ENCODE peak calls at places on chromosomes 12 and 14, in four cellular contexts. H is HEK293T, R is A549, U is K562. N is an unnamed sample.

GRCh38 chr12:44000309-44000952 is 164.6 kb downstream of the TMEM117 start:
- DNase-seq in H (peak), R (peak), U (peak), N (no peak)

GRCh38 chr14:65471038-65471878 is 58.7 kb downstream of the FUT8 start:
- DNase-seq in H (no peak), R (no peak), U (no peak), N (peak)

GRCh38 chr12:77031745-77032144 is 33.6 kb downstream of the E2F7 start:
- DNase-seq in H (no peak), R (no peak), U (no peak), N (no peak)

GRCh38 chr12:121793501-121793835 is at the start of gene RHOF:
- DNase-seq in H (peak), R (no peak), U (no peak), N (no peak)

GRCh38 chr12:128402481-128402880 is 135.5 kb downstream of the TMEM132C start:
- DNase-seq in H (no peak), R (no peak), U (no peak), N (no peak)

GRCh38 chr12:65822732-65823480 is 1.4 kb upstream of the HMGA2 start:
- DNase-seq in H (peak), R (peak), U (no peak), N (no peak)

GRCh38 chr12:116135209-116135930 is 142.1 kb downstream of the MED13L start:
- DNase-seq in H (no peak), R (peak), U (no peak), N (no peak)

GRCh38 chr12:51953011-51953568 is 1.6 kb downstream of the ACVR1B start:
- DNase-seq in H (no peak), R (no peak), U (no peak), N (no peak)

GRCh38 chr14:63453443-63453936 is 89.7 kb downstream of the PPP2R5E start:
- DNase-seq in H (no peak), R (no peak), U (peak), N (no peak)

GRCh38 chr12:34405286-34406227 is 383.3 kb downstream of the ALG10 start:
- DNase-seq in H (peak), R (no peak), U (peak), N (no peak)

GRCh38 chr14:104441275-104442106 is 138.1 kb upstream of the C14orf180 start:
- DNase-seq in H (no peak), R (no peak), U (no peak), N (no peak)

GRCh38 chr14:90897022-90897421 is 80.8 kb upstream of the TTC7B start:
- DNase-seq in H (no peak), R (no peak), U (no peak), N (no peak)

GRCh38 chr14:55974046-55974582 is 144.1 kb upstream of the PELI2 start:
- DNase-seq in H (no peak), R (no peak), U (no peak), N (no peak)

GRCh38 chr14:40859065-40859464 is 747.6 kb upstream of the LRFN5 start:
- DNase-seq in H (no peak), R (no peak), U (no peak), N (no peak)

GRCh38 chr12:52059582-52060497 is 8.6 kb downstream of the NR4A1 start:
- DNase-seq in H (no peak), R (peak), U (no peak), N (no peak)

GRCh38 chr12:90816353-90817089 is 138.5 kb downstream of the CCER1 start:
- DNase-seq in H (no peak), R (no peak), U (no peak), N (no peak)

GRCh38 chr14:103186894-103187586 is 63.8 kb downstream of the TNFAIP2 start:
- DNase-seq in H (no peak), R (no peak), U (no peak), N (no peak)

GRCh38 chr14:39762576-39763401 is 330.6 kb upstream of the FBXO33 start:
- DNase-seq in H (no peak), R (no peak), U (no peak), N (peak)

GRCh38 chr12:93089805-93090569 is 160.9 kb upstream of the EEA1 start:
- DNase-seq in H (no peak), R (peak), U (peak), N (no peak)

GRCh38 chr12:65696227-65696626 is 128.1 kb upstream of the HMGA2 start:
- DNase-seq in H (no peak), R (peak), U (no peak), N (no peak)

GRCh38 chr14:65637780-65638179 is 225.2 kb downstream of the FUT8 start:
- DNase-seq in H (no peak), R (no peak), U (no peak), N (peak)

GRCh38 chr12:103431387-103431786 is 64.4 kb downstream of the C12orf42 start:
- DNase-seq in H (no peak), R (no peak), U (no peak), N (no peak)

GRCh38 chr12:46174061-46174662 is 94.7 kb downstream of the SLC38A1 start:
- DNase-seq in H (no peak), R (no peak), U (no peak), N (peak)

GRCh38 chr12:96225003-96225855 is 31.1 kb downstream of the ELK3 start:
- DNase-seq in H (no peak), R (no peak), U (no peak), N (no peak)
- TF ChIP-seq BHLHE40 in H (no peak), R (no peak), U (no peak), N (no peak)

DNA sequence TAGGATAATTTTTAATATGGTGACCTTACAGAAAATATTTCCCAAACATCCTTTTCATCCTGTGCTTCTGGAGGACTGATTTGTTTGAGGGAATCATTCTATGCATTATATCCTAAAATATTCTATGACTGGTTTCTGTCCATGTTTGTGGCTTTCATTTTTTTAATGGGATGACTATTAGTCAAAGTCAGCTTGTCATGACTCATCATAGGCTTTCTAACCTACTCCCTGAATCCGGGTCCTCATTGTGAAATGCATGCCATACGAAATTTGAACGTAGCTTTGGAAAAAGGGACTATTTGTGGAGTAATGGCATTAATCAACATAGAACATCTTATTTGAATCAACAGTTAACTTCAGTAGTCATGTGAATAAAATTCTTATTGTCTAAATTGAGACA is 10.6 kb upstream of the TCTN2 start:
- DNase-seq in H (no peak), R (peak), U (no peak), N (no peak)
- TF ChIP-seq BHLHE40 in H (no peak), R (no peak), U (no peak), N (no peak)

GRCh38 chr12:1222858-1223644 is 232.0 kb downstream of the ERC1 start:
- DNase-seq in H (no peak), R (no peak), U (no peak), N (no peak)

GRCh38 chr12:1216560-1216959 is 225.5 kb downstream of the ERC1 start:
- DNase-seq in H (no peak), R (no peak), U (no peak), N (no peak)

GRCh38 chr12:1217191-1217949 is 226.3 kb downstream of the ERC1 start:
- DNase-seq in H (no peak), R (peak), U (no peak), N (no peak)

GRCh38 chr12:1218369-1218768 is 227.3 kb downstream of the ERC1 start:
- DNase-seq in H (no peak), R (no peak), U (no peak), N (no peak)

DNA sequence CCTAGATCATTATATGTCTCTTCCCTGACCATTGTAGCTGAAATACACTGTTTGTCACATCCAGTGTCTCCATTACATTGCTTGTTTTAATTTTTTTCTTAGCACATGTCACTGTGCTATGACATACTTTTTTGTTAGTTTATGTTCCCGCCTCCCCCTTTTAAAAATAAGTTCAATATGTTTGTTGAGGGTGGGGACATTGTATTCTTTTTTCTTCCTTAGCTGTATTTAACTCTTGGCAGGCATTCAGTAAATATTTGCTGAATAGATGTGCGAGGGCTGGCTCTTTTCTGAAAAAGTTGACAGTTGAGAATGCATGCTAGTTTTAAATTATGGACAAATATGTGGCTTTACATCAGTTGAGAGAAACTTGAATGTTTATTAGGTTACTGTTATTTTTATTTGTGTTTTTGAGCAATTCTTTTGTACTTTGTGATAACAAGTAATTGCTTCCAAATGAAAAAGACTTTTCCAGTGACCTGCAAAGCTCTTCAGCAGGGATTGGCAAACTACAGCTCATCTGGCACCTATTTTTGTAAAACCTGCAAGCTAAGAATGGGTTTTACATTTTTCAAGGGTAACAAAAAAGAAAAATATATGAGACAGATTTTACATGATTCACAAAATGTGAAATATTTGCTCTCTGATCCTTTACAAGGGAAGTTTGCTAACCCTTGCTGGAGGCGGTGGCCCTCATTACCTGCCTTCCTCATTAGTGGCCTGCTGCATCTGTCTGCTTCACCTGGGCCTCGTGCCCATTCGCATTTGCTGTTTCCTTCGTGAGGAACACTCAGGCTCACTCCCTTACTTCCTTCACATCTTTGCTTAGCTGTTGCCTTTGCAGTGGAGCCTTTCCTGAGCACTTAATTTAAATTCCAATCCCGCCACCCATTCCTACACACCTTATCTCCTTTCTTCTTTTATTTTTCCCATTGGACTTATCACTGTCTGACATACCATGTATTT is 229.4 kb downstream of the ERC1 start:
- DNase-seq in H (no peak), R (peak), U (no peak), N (no peak)
- TF ChIP-seq BHLHE40 in H (no peak), R (no peak), U (no peak), N (no peak)

DNA sequence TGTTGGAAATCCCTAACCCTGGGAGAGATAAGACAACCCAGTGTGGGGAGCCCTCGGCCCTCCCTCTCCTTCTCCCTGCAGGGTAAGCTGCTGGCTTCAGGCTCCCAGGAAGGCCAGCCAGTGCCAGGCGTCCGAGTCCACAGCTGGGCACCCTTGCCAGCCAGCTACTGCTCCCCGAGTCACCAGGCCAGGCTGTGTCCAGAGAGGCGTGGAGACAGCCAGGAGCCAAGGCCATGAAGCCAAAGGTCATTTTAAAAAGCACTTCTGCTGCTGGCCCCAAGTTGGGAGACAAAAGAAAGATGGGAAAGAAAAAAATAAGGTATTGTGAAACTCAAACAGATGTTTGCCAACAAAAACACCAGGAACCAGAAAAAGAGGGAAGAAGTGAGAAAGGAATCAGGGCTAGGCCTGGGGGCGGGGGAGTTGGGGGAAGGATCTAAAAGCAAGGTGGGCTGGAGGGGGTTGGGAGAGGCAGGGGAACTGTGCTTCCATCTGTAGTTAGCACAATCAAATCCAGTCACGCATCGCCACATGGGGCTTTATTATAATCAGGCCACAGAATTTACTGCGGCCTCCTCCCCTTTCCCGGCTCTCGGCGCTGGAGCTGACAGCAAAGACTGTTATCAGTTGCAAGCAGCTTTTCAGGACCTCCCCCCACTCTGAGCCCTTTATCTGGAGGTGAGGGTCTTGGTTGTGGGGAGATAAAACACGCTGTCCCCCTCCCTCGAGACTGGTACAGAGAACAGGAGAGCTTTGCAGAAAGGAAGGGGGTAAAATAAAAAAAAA is 33.5 kb downstream of the RBM19 start:
- DNase-seq in H (no peak), R (no peak), U (peak), N (no peak)
- TF ChIP-seq BHLHE40 in H (no peak), R (no peak), U (peak), N (no peak)

GRCh38 chr12:94304566-94305061 is 155.1 kb downstream of the CEP83 start:
- DNase-seq in H (no peak), R (no peak), U (no peak), N (no peak)

GRCh38 chr12:94309348-94309747 is 150.3 kb downstream of the CEP83 start:
- DNase-seq in H (no peak), R (no peak), U (no peak), N (peak)

GRCh38 chr12:94304012-94304411 is 155.6 kb downstream of the PLXNC1 start:
- DNase-seq in H (no peak), R (no peak), U (no peak), N (no peak)

GRCh38 chr12:94308612-94309011 is 151.1 kb downstream of the CEP83 start:
- DNase-seq in H (no peak), R (no peak), U (no peak), N (no peak)

GRCh38 chr12:94305293-94305957 is 154.2 kb downstream of the CEP83 start:
- DNase-seq in H (no peak), R (no peak), U (no peak), N (peak)
- TF ChIP-seq BHLHE40 in H (no peak), R (no peak), U (no peak), N (no peak)